ENCODE peak calls at places on chromosome 3, in seven cellular contexts. One of them, this sample, is unnamed.

GRCh38 chr3:6921041-6921440 is 60.1 kb downstream of the GRM7 start:
- DNase-seq in GM12892: no peak
- DNase-seq in K562: no peak
- DNase-seq in SK-N-SH: no peak
- DNase-seq in HepG2: no peak
- DNase-seq in GM12878: no peak
- DNase-seq in H1: no peak
- DNase-seq in this sample: no peak

GRCh38 chr3:70726096-70726745 is 413.8 kb upstream of the MDFIC2 start:
- DNase-seq in GM12892: no peak
- DNase-seq in K562: no peak
- DNase-seq in SK-N-SH: no peak
- DNase-seq in HepG2: no peak
- DNase-seq in GM12878: no peak
- DNase-seq in H1: no peak
- DNase-seq in this sample: no peak

GRCh38 chr3:42674151-42674550 is 11.2 kb upstream of the KLHL40 start:
- DNase-seq in GM12892: no peak
- DNase-seq in K562: no peak
- DNase-seq in SK-N-SH: no peak
- DNase-seq in HepG2: no peak
- DNase-seq in GM12878: no peak
- DNase-seq in H1: no peak
- DNase-seq in this sample: no peak

GRCh38 chr3:137121704-137122314 is 164.0 kb downstream of the IL20RB start:
- DNase-seq in GM12892: peak
- DNase-seq in K562: peak
- DNase-seq in SK-N-SH: peak
- DNase-seq in HepG2: peak
- DNase-seq in GM12878: peak
- DNase-seq in H1: no peak
- DNase-seq in this sample: no peak

GRCh38 chr3:16480861-16481569 is 32.5 kb downstream of the RFTN1 start:
- DNase-seq in GM12892: no peak
- DNase-seq in K562: no peak
- DNase-seq in SK-N-SH: no peak
- DNase-seq in HepG2: no peak
- DNase-seq in GM12878: no peak
- DNase-seq in H1: no peak
- DNase-seq in this sample: no peak

GRCh38 chr3:141331370-141332318 is 36.7 kb upstream of the ZBTB38 start:
- DNase-seq in GM12892: no peak
- DNase-seq in K562: peak
- DNase-seq in SK-N-SH: no peak
- DNase-seq in HepG2: peak
- DNase-seq in GM12878: peak
- DNase-seq in H1: no peak
- DNase-seq in this sample: no peak

GRCh38 chr3:150059729-150060128 is 89.0 kb upstream of the PFN2 start:
- DNase-seq in GM12892: no peak
- DNase-seq in K562: no peak
- DNase-seq in SK-N-SH: no peak
- DNase-seq in HepG2: no peak
- DNase-seq in GM12878: no peak
- DNase-seq in H1: no peak
- DNase-seq in this sample: no peak

GRCh38 chr3:49568965-49569364 is 14.7 kb downstream of the BSN start:
- DNase-seq in GM12892: no peak
- DNase-seq in K562: no peak
- DNase-seq in SK-N-SH: no peak
- DNase-seq in HepG2: no peak
- DNase-seq in GM12878: no peak
- DNase-seq in H1: no peak
- DNase-seq in this sample: no peak

GRCh38 chr3:172846706-172847105 is 96.2 kb downstream of the ECT2 start:
- DNase-seq in GM12892: no peak
- DNase-seq in K562: peak
- DNase-seq in SK-N-SH: no peak
- DNase-seq in HepG2: no peak
- DNase-seq in GM12878: no peak
- DNase-seq in H1: no peak
- DNase-seq in this sample: no peak

GRCh38 chr3:171788546-171789351 is 21.5 kb downstream of the PLD1 start:
- DNase-seq in GM12892: no peak
- DNase-seq in K562: peak
- DNase-seq in SK-N-SH: no peak
- DNase-seq in HepG2: peak
- DNase-seq in GM12878: no peak
- DNase-seq in H1: no peak
- DNase-seq in this sample: no peak

DNA sequence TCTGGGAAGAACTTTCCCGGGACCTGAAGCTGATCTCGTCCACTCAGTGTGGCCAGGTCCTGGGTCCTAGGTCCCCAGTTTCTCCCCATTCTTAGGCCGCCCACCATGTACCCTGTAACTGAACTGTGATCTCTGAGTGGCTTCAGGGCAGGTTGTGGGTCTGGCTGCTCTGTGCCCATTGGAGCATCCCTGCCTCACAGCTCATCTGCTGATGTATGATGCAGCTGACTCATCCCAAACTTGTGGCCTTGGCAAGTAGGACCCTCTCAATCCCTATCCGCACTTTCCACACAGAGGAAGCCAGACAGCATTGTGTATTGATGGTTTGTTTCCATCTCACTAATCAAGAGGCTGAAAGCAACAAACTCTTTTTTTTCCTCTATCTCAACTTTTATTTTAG is 69.1 kb upstream of the XCR1 start:
- DNase-seq in GM12892: no peak
- DNase-seq in K562: no peak
- DNase-seq in SK-N-SH: no peak
- DNase-seq in HepG2: no peak
- DNase-seq in GM12878: no peak
- DNase-seq in H1: no peak
- DNase-seq in this sample: no peak
- TF ChIP-seq TAF1 in GM12892: no peak
- TF ChIP-seq TAF1 in K562: no peak
- TF ChIP-seq TAF1 in SK-N-SH: no peak
- TF ChIP-seq TAF1 in HepG2: no peak
- TF ChIP-seq TAF1 in GM12878: no peak
- TF ChIP-seq TAF1 in H1: no peak
- TF ChIP-seq TAF1 in this sample: no peak

GRCh38 chr3:29429055-29429454 is 148.2 kb downstream of the RBMS3 start:
- DNase-seq in GM12892: no peak
- DNase-seq in K562: no peak
- DNase-seq in SK-N-SH: no peak
- DNase-seq in HepG2: no peak
- DNase-seq in GM12878: no peak
- DNase-seq in H1: no peak
- DNase-seq in this sample: no peak

GRCh38 chr3:29430558-29430971 is 149.7 kb downstream of the RBMS3 start:
- DNase-seq in GM12892: no peak
- DNase-seq in K562: no peak
- DNase-seq in SK-N-SH: peak
- DNase-seq in HepG2: no peak
- DNase-seq in GM12878: no peak
- DNase-seq in H1: no peak
- DNase-seq in this sample: no peak

GRCh38 chr3:29427266-29428103 is 146.6 kb downstream of the RBMS3 start:
- DNase-seq in GM12892: no peak
- DNase-seq in K562: no peak
- DNase-seq in SK-N-SH: peak
- DNase-seq in HepG2: no peak
- DNase-seq in GM12878: no peak
- DNase-seq in H1: no peak
- DNase-seq in this sample: no peak

GRCh38 chr3:29426302-29427226 is 145.7 kb downstream of the RBMS3 start:
- DNase-seq in GM12892: no peak
- DNase-seq in K562: no peak
- DNase-seq in SK-N-SH: no peak
- DNase-seq in HepG2: no peak
- DNase-seq in GM12878: no peak
- DNase-seq in H1: no peak
- DNase-seq in this sample: no peak
- TF ChIP-seq TAF1 in GM12892: no peak
- TF ChIP-seq TAF1 in K562: no peak
- TF ChIP-seq TAF1 in SK-N-SH: no peak
- TF ChIP-seq TAF1 in HepG2: no peak
- TF ChIP-seq TAF1 in GM12878: no peak
- TF ChIP-seq TAF1 in H1: no peak
- TF ChIP-seq TAF1 in this sample: no peak

DNA sequence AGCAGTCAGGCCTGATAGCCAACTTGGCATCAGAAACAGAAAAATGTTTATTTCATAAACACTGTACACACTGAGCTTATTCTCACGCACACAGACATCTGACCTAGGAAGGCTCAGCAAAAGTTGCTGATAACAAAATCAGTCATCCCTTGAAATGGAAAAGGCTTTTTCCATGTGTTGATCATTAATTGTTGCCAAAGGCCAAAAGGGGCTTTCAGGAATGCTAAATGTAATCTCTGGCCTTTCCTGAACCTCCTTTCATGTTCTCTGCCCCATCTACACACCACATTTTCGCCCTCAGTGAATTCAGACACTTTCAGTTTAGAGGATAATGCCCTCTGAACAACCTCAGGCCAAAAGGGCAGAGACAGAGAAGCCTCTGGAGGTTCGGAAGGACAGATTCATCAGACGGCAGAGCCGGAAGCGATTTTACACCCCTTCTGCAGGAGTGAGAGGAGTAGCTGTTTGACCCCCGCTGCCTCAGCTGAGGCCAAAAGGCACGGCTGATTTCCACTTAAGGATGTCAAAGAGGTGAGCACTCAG is 14.5 kb downstream of the RTP4 start:
- DNase-seq in GM12892: no peak
- DNase-seq in K562: no peak
- DNase-seq in SK-N-SH: no peak
- DNase-seq in HepG2: no peak
- DNase-seq in GM12878: no peak
- DNase-seq in H1: no peak
- DNase-seq in this sample: no peak
- TF ChIP-seq TAF1 in GM12892: no peak
- TF ChIP-seq TAF1 in K562: no peak
- TF ChIP-seq TAF1 in SK-N-SH: no peak
- TF ChIP-seq TAF1 in HepG2: no peak
- TF ChIP-seq TAF1 in GM12878: no peak
- TF ChIP-seq TAF1 in H1: no peak
- TF ChIP-seq TAF1 in this sample: no peak

DNA sequence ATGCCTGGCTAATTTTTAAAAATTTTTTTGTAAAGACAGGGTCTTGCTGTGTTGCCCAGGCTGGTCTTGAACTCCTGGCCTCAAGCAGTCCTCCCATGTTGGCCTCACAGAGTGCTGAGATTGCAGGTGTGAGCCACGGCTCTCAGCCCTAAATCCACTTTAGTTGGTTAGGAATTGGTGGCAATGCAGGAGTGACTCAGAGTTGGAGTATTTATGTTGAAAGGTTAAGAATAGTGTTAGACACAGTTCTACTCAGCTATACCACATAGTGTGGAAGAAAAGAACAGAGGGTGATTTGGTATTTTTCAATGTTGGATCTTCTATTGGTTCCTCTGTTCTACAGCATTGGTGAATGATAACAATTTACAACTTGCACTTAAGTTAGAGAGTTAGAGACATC is 7.6 kb downstream of the ZNF639 start:
- DNase-seq in GM12892: no peak
- DNase-seq in K562: no peak
- DNase-seq in SK-N-SH: no peak
- DNase-seq in HepG2: no peak
- DNase-seq in GM12878: no peak
- DNase-seq in H1: no peak
- DNase-seq in this sample: no peak
- TF ChIP-seq TAF1 in GM12892: no peak
- TF ChIP-seq TAF1 in K562: no peak
- TF ChIP-seq TAF1 in SK-N-SH: no peak
- TF ChIP-seq TAF1 in HepG2: no peak
- TF ChIP-seq TAF1 in GM12878: no peak
- TF ChIP-seq TAF1 in H1: no peak
- TF ChIP-seq TAF1 in this sample: no peak

GRCh38 chr3:187976361-187976900 is 177.5 kb upstream of the LPP start:
- DNase-seq in GM12892: no peak
- DNase-seq in K562: no peak
- DNase-seq in SK-N-SH: no peak
- DNase-seq in HepG2: no peak
- DNase-seq in GM12878: no peak
- DNase-seq in H1: no peak
- DNase-seq in this sample: no peak

GRCh38 chr3:187972454-187972853 is 181.5 kb upstream of the LPP start:
- DNase-seq in GM12892: no peak
- DNase-seq in K562: no peak
- DNase-seq in SK-N-SH: no peak
- DNase-seq in HepG2: no peak
- DNase-seq in GM12878: no peak
- DNase-seq in H1: no peak
- DNase-seq in this sample: no peak

GRCh38 chr3:187974857-187975257 is 179.1 kb upstream of the LPP start:
- DNase-seq in GM12892: no peak
- DNase-seq in K562: no peak
- DNase-seq in SK-N-SH: no peak
- DNase-seq in HepG2: no peak
- DNase-seq in GM12878: no peak
- DNase-seq in H1: no peak
- DNase-seq in this sample: no peak

GRCh38 chr3:187975571-187976360 is 178.2 kb upstream of the LPP start:
- DNase-seq in GM12892: no peak
- DNase-seq in K562: no peak
- DNase-seq in SK-N-SH: no peak
- DNase-seq in HepG2: no peak
- DNase-seq in GM12878: no peak
- DNase-seq in H1: no peak
- DNase-seq in this sample: no peak

GRCh38 chr3:187973977-187974856 is 179.7 kb upstream of the LPP start:
- DNase-seq in GM12892: no peak
- DNase-seq in K562: no peak
- DNase-seq in SK-N-SH: no peak
- DNase-seq in HepG2: no peak
- DNase-seq in GM12878: no peak
- DNase-seq in H1: no peak
- DNase-seq in this sample: no peak
- TF ChIP-seq TAF1 in GM12892: no peak
- TF ChIP-seq TAF1 in K562: no peak
- TF ChIP-seq TAF1 in SK-N-SH: no peak
- TF ChIP-seq TAF1 in HepG2: no peak
- TF ChIP-seq TAF1 in GM12878: no peak
- TF ChIP-seq TAF1 in H1: no peak
- TF ChIP-seq TAF1 in this sample: no peak

GRCh38 chr3:71949403-71949802 is 164.5 kb upstream of the PROK2 start:
- DNase-seq in GM12892: no peak
- DNase-seq in K562: no peak
- DNase-seq in SK-N-SH: no peak
- DNase-seq in HepG2: no peak
- DNase-seq in GM12878: no peak
- DNase-seq in H1: no peak
- DNase-seq in this sample: no peak
- TF ChIP-seq TAF1 in GM12892: no peak
- TF ChIP-seq TAF1 in K562: no peak
- TF ChIP-seq TAF1 in SK-N-SH: no peak
- TF ChIP-seq TAF1 in HepG2: no peak
- TF ChIP-seq TAF1 in GM12878: no peak
- TF ChIP-seq TAF1 in H1: no peak
- TF ChIP-seq TAF1 in this sample: no peak

GRCh38 chr3:11452988-11453847 is 181.0 kb downstream of the ATG7 start:
- DNase-seq in GM12892: no peak
- DNase-seq in K562: no peak
- DNase-seq in SK-N-SH: no peak
- DNase-seq in HepG2: peak
- DNase-seq in GM12878: no peak
- DNase-seq in H1: no peak
- DNase-seq in this sample: no peak
- TF ChIP-seq TAF1 in GM12892: no peak
- TF ChIP-seq TAF1 in K562: no peak
- TF ChIP-seq TAF1 in SK-N-SH: no peak
- TF ChIP-seq TAF1 in HepG2: no peak
- TF ChIP-seq TAF1 in GM12878: no peak
- TF ChIP-seq TAF1 in H1: no peak
- TF ChIP-seq TAF1 in this sample: no peak

This sample was measured in GM12891.